ENCODE peak calls at places on chromosomes 4 and X, in nine cellular contexts. M is T1000, N is A673, L is HCEC 1CT, P is adipocyte, D is right atrium auricular region, U is kidney glomerular epithelial cell, W is coronary artery, Q is GM03348. G is an unnamed sample.

GRCh38 chrX:141176586-141177451 is at the start of gene LDOC1:
- DNase-seq in D (peak), P (peak), M (peak), Q (peak), N (no peak), U (peak), L (peak), W (peak), G (peak)

GRCh38 chr4:71602271-71602890 is 181.5 kb downstream of the GC start:
- DNase-seq in P (no peak), Q (no peak), N (no peak), W (no peak), D (no peak), M (no peak), L (no peak), U (no peak), G (no peak)

GRCh38 chr4:3254302-3255131 is 5.6 kb downstream of the MSANTD1 start:
- DNase-seq in P (no peak), D (no peak), L (no peak), N (no peak), U (no peak), M (no peak), W (peak), Q (no peak), G (no peak)

GRCh38 chr4:84497220-84497834 is 1.8 kb downstream of the NKX6-1 start:
- DNase-seq in P (peak), Q (no peak), L (no peak), W (no peak), D (no peak), N (peak), U (no peak), M (peak), G (peak)

GRCh38 chrX:6685489-6685888 is 150.6 kb upstream of the VCX3A start:
- DNase-seq in M (no peak), L (no peak), W (no peak), N (no peak), D (no peak), P (no peak), Q (no peak), U (no peak), G (no peak)

GRCh38 chr4:88697588-88698329 is at the start of gene NAP1L5:
- DNase-seq in N (no peak), P (peak), Q (peak), M (peak), L (peak), D (peak), W (peak), U (peak), G (peak)

GRCh38 chr4:167622481-167623240 is 388.4 kb upstream of the SPOCK3 start:
- DNase-seq in N (peak), L (peak), Q (peak), U (peak), D (no peak), M (no peak), P (peak), W (no peak), G (peak)

GRCh38 chrX:54012830-54013500 is 31.3 kb downstream of the PHF8 start:
- DNase-seq in D (no peak), Q (no peak), L (no peak), P (no peak), M (no peak), W (no peak), N (no peak), U (no peak), G (no peak)

GRCh38 chr4:99208719-99209075 is 10.3 kb downstream of the ADH6 start:
- DNase-seq in W (no peak), L (no peak), M (no peak), D (no peak), P (no peak), Q (no peak), U (no peak), N (no peak), G (no peak)

GRCh38 chrX:106300239-106300638 is 132.1 kb downstream of the PWWP3B start:
- DNase-seq in P (no peak), Q (no peak), D (no peak), N (no peak), U (peak), M (no peak), W (no peak), L (no peak), G (no peak)

GRCh38 chrX:114959729-114960128 is 57.7 kb downstream of the IL13RA2 start:
- DNase-seq in L (peak), U (no peak), P (peak), D (no peak), W (no peak), Q (peak), N (peak), M (no peak), G (peak)

GRCh38 chr4:1463088-1463926 is 57.1 kb upstream of the NKX1-1 start:
- DNase-seq in M (no peak), P (peak), N (no peak), D (no peak), W (peak), L (no peak), Q (peak), U (no peak), G (peak)

GRCh38 chr4:3179126-3179706 is 69.7 kb upstream of the MSANTD1 start:
- DNase-seq in P (no peak), N (no peak), L (no peak), Q (no peak), W (no peak), U (no peak), M (no peak), D (no peak), G (no peak)

GRCh38 chr4:149980941-149981340 is 97.3 kb upstream of the DCLK2 start:
- DNase-seq in P (peak), W (no peak), M (no peak), N (peak), U (peak), Q (peak), L (peak), D (no peak), G (peak)

GRCh38 chr4:1039493-1040343 is 28.3 kb downstream of the FGFRL1 start:
- DNase-seq in Q (peak), M (no peak), W (no peak), D (no peak), N (no peak), U (no peak), L (peak), P (peak), G (peak)

GRCh38 chr4:8373270-8373972 is 67.1 kb downstream of the ACOX3 start:
- DNase-seq in N (no peak), W (no peak), D (no peak), U (no peak), M (no peak), L (no peak), P (no peak), Q (no peak), G (no peak)

GRCh38 chr4:173171098-173171497 is 2.5 kb downstream of the GALNT7 start:
- DNase-seq in P (peak), U (peak), D (no peak), N (peak), L (peak), W (no peak), M (no peak), Q (peak), G (no peak)

GRCh38 chr4:179027569-179027968 is 1585.3 kb upstream of the AGA start:
- DNase-seq in D (no peak), U (no peak), W (no peak), Q (no peak), M (no peak), N (no peak), P (no peak), L (no peak), G (no peak)

GRCh38 chr4:182897601-182898478 is 19.3 kb downstream of the DCTD start:
- DNase-seq in L (no peak), D (no peak), M (no peak), U (no peak), P (no peak), N (no peak), Q (no peak), W (no peak), G (no peak)

GRCh38 chrX:10126834-10127233 is 29.9 kb upstream of the CLCN4 start:
- DNase-seq in P (no peak), L (no peak), D (no peak), U (no peak), Q (no peak), N (no peak), M (no peak), W (no peak), G (no peak)

GRCh38 chrX:74343970-74344622 is 40.1 kb downstream of the ZCCHC13 start:
- DNase-seq in Q (peak), L (peak), M (peak), D (peak), U (peak), N (peak), W (peak), P (peak), G (peak)

GRCh38 chrX:69389221-69389620 is 114.9 kb upstream of the NALF2 start:
- DNase-seq in M (no peak), P (no peak), U (no peak), W (no peak), N (no peak), Q (no peak), L (no peak), D (no peak), G (no peak)

GRCh38 chr4:89216866-89217265 is 90.7 kb downstream of the GPRIN3 start:
- DNase-seq in U (no peak), M (no peak), D (no peak), L (no peak), N (no peak), Q (no peak), W (no peak), P (no peak), G (no peak)

GRCh38 chr4:2362286-2363055 is 56.0 kb downstream of the ZFYVE28 start:
- DNase-seq in P (no peak), Q (no peak), D (no peak), U (no peak), N (no peak), W (peak), M (no peak), L (no peak), G (no peak)